ENCODE peak calls at places on chromosomes 3 and 15, in five cellular contexts. One of them, this sample, is unnamed.

GRCh38 chr15:58865420-58865880 is 68.0 kb downstream of the SLTM start:
- DNase-seq in spleen: no peak
- DNase-seq in GM12891: peak
- DNase-seq in mesothelial cell of epicardium: no peak
- DNase-seq in activated gamma-delta T cell treated with anti-CD3 and anti-CD28 coated beads, Interleukin-2, amount 50 U/mL, for 16 hours: no peak
- DNase-seq in this sample: no peak

GRCh38 chr15:57832183-57832582 is 125.7 kb downstream of the POLR2M start:
- DNase-seq in spleen: no peak
- DNase-seq in GM12891: no peak
- DNase-seq in mesothelial cell of epicardium: no peak
- DNase-seq in activated gamma-delta T cell treated with anti-CD3 and anti-CD28 coated beads, Interleukin-2, amount 50 U/mL, for 16 hours: no peak
- DNase-seq in this sample: no peak

GRCh38 chr15:89400121-89400996 is 65.7 kb upstream of the POLG start:
- DNase-seq in mesothelial cell of epicardium: no peak
- DNase-seq in spleen: peak
- DNase-seq in activated gamma-delta T cell treated with anti-CD3 and anti-CD28 coated beads, Interleukin-2, amount 50 U/mL, for 16 hours: no peak
- DNase-seq in GM12891: no peak
- DNase-seq in this sample: no peak

GRCh38 chr3:8660781-8661180 is 16.2 kb upstream of the SSUH2 start:
- DNase-seq in GM12891: no peak
- DNase-seq in mesothelial cell of epicardium: no peak
- DNase-seq in activated gamma-delta T cell treated with anti-CD3 and anti-CD28 coated beads, Interleukin-2, amount 50 U/mL, for 16 hours: no peak
- DNase-seq in spleen: peak
- DNase-seq in this sample: no peak

GRCh38 chr3:44467241-44467640 is 10.2 kb downstream of the ZNF445 start:
- DNase-seq in GM12891: no peak
- DNase-seq in mesothelial cell of epicardium: no peak
- DNase-seq in activated gamma-delta T cell treated with anti-CD3 and anti-CD28 coated beads, Interleukin-2, amount 50 U/mL, for 16 hours: no peak
- DNase-seq in spleen: no peak
- DNase-seq in this sample: no peak

GRCh38 chr3:34956511-34956910 is 682.8 kb upstream of the ARPP21 start:
- DNase-seq in GM12891: no peak
- DNase-seq in spleen: no peak
- DNase-seq in mesothelial cell of epicardium: no peak
- DNase-seq in activated gamma-delta T cell treated with anti-CD3 and anti-CD28 coated beads, Interleukin-2, amount 50 U/mL, for 16 hours: no peak
- DNase-seq in this sample: no peak

GRCh38 chr3:113035387-113035982 is 44.7 kb downstream of the GTPBP8 start:
- DNase-seq in activated gamma-delta T cell treated with anti-CD3 and anti-CD28 coated beads, Interleukin-2, amount 50 U/mL, for 16 hours: peak
- DNase-seq in spleen: no peak
- DNase-seq in mesothelial cell of epicardium: no peak
- DNase-seq in GM12891: peak
- DNase-seq in this sample: peak

GRCh38 chr15:64224508-64224907 is 61.7 kb upstream of the PPIB start:
- DNase-seq in activated gamma-delta T cell treated with anti-CD3 and anti-CD28 coated beads, Interleukin-2, amount 50 U/mL, for 16 hours: no peak
- DNase-seq in spleen: no peak
- DNase-seq in GM12891: no peak
- DNase-seq in mesothelial cell of epicardium: no peak
- DNase-seq in this sample: no peak

GRCh38 chr15:69172854-69173253 is 12.4 kb downstream of the GLCE start:
- DNase-seq in GM12891: no peak
- DNase-seq in mesothelial cell of epicardium: no peak
- DNase-seq in spleen: no peak
- DNase-seq in activated gamma-delta T cell treated with anti-CD3 and anti-CD28 coated beads, Interleukin-2, amount 50 U/mL, for 16 hours: no peak
- DNase-seq in this sample: no peak

GRCh38 chr3:59286791-59287531 is 237.1 kb upstream of the CFAP20DC start:
- DNase-seq in activated gamma-delta T cell treated with anti-CD3 and anti-CD28 coated beads, Interleukin-2, amount 50 U/mL, for 16 hours: no peak
- DNase-seq in GM12891: no peak
- DNase-seq in mesothelial cell of epicardium: no peak
- DNase-seq in spleen: no peak
- DNase-seq in this sample: no peak

GRCh38 chr3:126850370-126851085 is 132.4 kb upstream of the PLXNA1 start:
- DNase-seq in GM12891: no peak
- DNase-seq in spleen: peak
- DNase-seq in activated gamma-delta T cell treated with anti-CD3 and anti-CD28 coated beads, Interleukin-2, amount 50 U/mL, for 16 hours: no peak
- DNase-seq in mesothelial cell of epicardium: peak
- DNase-seq in this sample: peak

GRCh38 chr15:80461370-80462060 is 57.3 kb downstream of the ARNT2 start:
- DNase-seq in activated gamma-delta T cell treated with anti-CD3 and anti-CD28 coated beads, Interleukin-2, amount 50 U/mL, for 16 hours: no peak
- DNase-seq in spleen: no peak
- DNase-seq in mesothelial cell of epicardium: no peak
- DNase-seq in GM12891: no peak
- DNase-seq in this sample: no peak

GRCh38 chr3:183490211-183490601 is 61.8 kb upstream of the MCF2L2 start:
- DNase-seq in activated gamma-delta T cell treated with anti-CD3 and anti-CD28 coated beads, Interleukin-2, amount 50 U/mL, for 16 hours: no peak
- DNase-seq in GM12891: no peak
- DNase-seq in mesothelial cell of epicardium: no peak
- DNase-seq in spleen: no peak
- DNase-seq in this sample: no peak

GRCh38 chr15:66901336-66902100 is 163.9 kb upstream of the SMAD3 start:
- DNase-seq in GM12891: no peak
- DNase-seq in spleen: no peak
- DNase-seq in mesothelial cell of epicardium: no peak
- DNase-seq in activated gamma-delta T cell treated with anti-CD3 and anti-CD28 coated beads, Interleukin-2, amount 50 U/mL, for 16 hours: no peak
- DNase-seq in this sample: no peak

GRCh38 chr15:48433226-48433886 is 102.1 kb downstream of the DUT start:
- DNase-seq in spleen: no peak
- DNase-seq in mesothelial cell of epicardium: no peak
- DNase-seq in GM12891: no peak
- DNase-seq in activated gamma-delta T cell treated with anti-CD3 and anti-CD28 coated beads, Interleukin-2, amount 50 U/mL, for 16 hours: no peak
- DNase-seq in this sample: no peak

GRCh38 chr3:171552525-171552924 is 92.3 kb upstream of the TNIK start:
- DNase-seq in activated gamma-delta T cell treated with anti-CD3 and anti-CD28 coated beads, Interleukin-2, amount 50 U/mL, for 16 hours: no peak
- DNase-seq in mesothelial cell of epicardium: no peak
- DNase-seq in spleen: no peak
- DNase-seq in GM12891: no peak
- DNase-seq in this sample: no peak

GRCh38 chr3:5162102-5162501 is 25.4 kb upstream of the EDEM1 start:
- DNase-seq in activated gamma-delta T cell treated with anti-CD3 and anti-CD28 coated beads, Interleukin-2, amount 50 U/mL, for 16 hours: no peak
- DNase-seq in spleen: no peak
- DNase-seq in mesothelial cell of epicardium: no peak
- DNase-seq in GM12891: no peak
- DNase-seq in this sample: no peak

GRCh38 chr3:56219894-56220805 is 248.1 kb downstream of the ERC2 start:
- DNase-seq in activated gamma-delta T cell treated with anti-CD3 and anti-CD28 coated beads, Interleukin-2, amount 50 U/mL, for 16 hours: no peak
- DNase-seq in spleen: no peak
- DNase-seq in mesothelial cell of epicardium: no peak
- DNase-seq in GM12891: no peak
- DNase-seq in this sample: no peak

GRCh38 chr3:197300361-197300760 is 1.9 kb upstream of the DLG1 start:
- DNase-seq in mesothelial cell of epicardium: no peak
- DNase-seq in GM12891: no peak
- DNase-seq in activated gamma-delta T cell treated with anti-CD3 and anti-CD28 coated beads, Interleukin-2, amount 50 U/mL, for 16 hours: no peak
- DNase-seq in spleen: no peak
- DNase-seq in this sample: no peak

GRCh38 chr3:151787626-151788025 is 26.3 kb upstream of the AADAC start:
- DNase-seq in activated gamma-delta T cell treated with anti-CD3 and anti-CD28 coated beads, Interleukin-2, amount 50 U/mL, for 16 hours: no peak
- DNase-seq in GM12891: no peak
- DNase-seq in spleen: no peak
- DNase-seq in mesothelial cell of epicardium: no peak
- DNase-seq in this sample: no peak

GRCh38 chr3:187736418-187736871 is 8.8 kb downstream of the BCL6 start:
- DNase-seq in activated gamma-delta T cell treated with anti-CD3 and anti-CD28 coated beads, Interleukin-2, amount 50 U/mL, for 16 hours: no peak
- DNase-seq in GM12891: no peak
- DNase-seq in spleen: no peak
- DNase-seq in mesothelial cell of epicardium: no peak
- DNase-seq in this sample: no peak

GRCh38 chr15:101121511-101122090 is 130.2 kb downstream of the CHSY1 start:
- DNase-seq in GM12891: peak
- DNase-seq in mesothelial cell of epicardium: peak
- DNase-seq in activated gamma-delta T cell treated with anti-CD3 and anti-CD28 coated beads, Interleukin-2, amount 50 U/mL, for 16 hours: peak
- DNase-seq in spleen: peak
- DNase-seq in this sample: peak

GRCh38 chr3:40511031-40511718 is 5.3 kb downstream of the ZNF620 start:
- DNase-seq in activated gamma-delta T cell treated with anti-CD3 and anti-CD28 coated beads, Interleukin-2, amount 50 U/mL, for 16 hours: no peak
- DNase-seq in mesothelial cell of epicardium: no peak
- DNase-seq in spleen: no peak
- DNase-seq in GM12891: no peak
- DNase-seq in this sample: no peak

GRCh38 chr3:78879516-78879860 is 888.3 kb downstream of the ROBO1 start:
- DNase-seq in spleen: no peak
- DNase-seq in activated gamma-delta T cell treated with anti-CD3 and anti-CD28 coated beads, Interleukin-2, amount 50 U/mL, for 16 hours: no peak
- DNase-seq in mesothelial cell of epicardium: no peak
- DNase-seq in GM12891: no peak
- DNase-seq in this sample: no peak

GRCh38 chr3:67423722-67424121 is 230.7 kb downstream of the SUCLG2 start:
- DNase-seq in activated gamma-delta T cell treated with anti-CD3 and anti-CD28 coated beads, Interleukin-2, amount 50 U/mL, for 16 hours: no peak
- DNase-seq in mesothelial cell of epicardium: no peak
- DNase-seq in GM12891: no peak
- DNase-seq in spleen: no peak
- DNase-seq in this sample: no peak

GRCh38 chr3:13141991-13142412 is 68.8 kb upstream of the IQSEC1 start:
- DNase-seq in GM12891: no peak
- DNase-seq in activated gamma-delta T cell treated with anti-CD3 and anti-CD28 coated beads, Interleukin-2, amount 50 U/mL, for 16 hours: no peak
- DNase-seq in spleen: peak
- DNase-seq in mesothelial cell of epicardium: peak
- DNase-seq in this sample: peak

GRCh38 chr15:74364936-74365618 is 2.4 kb downstream of the CYP11A1 start:
- DNase-seq in GM12891: no peak
- DNase-seq in spleen: no peak
- DNase-seq in mesothelial cell of epicardium: no peak
- DNase-seq in activated gamma-delta T cell treated with anti-CD3 and anti-CD28 coated beads, Interleukin-2, amount 50 U/mL, for 16 hours: no peak
- DNase-seq in this sample: no peak

GRCh38 chr3:8443829-8444791 is 57.5 kb upstream of the LMCD1 start:
- DNase-seq in GM12891: no peak
- DNase-seq in activated gamma-delta T cell treated with anti-CD3 and anti-CD28 coated beads, Interleukin-2, amount 50 U/mL, for 16 hours: no peak
- DNase-seq in mesothelial cell of epicardium: peak
- DNase-seq in spleen: peak
- DNase-seq in this sample: peak

GRCh38 chr3:150697646-150698045 is 6.1 kb downstream of the ERICH6 start:
- DNase-seq in activated gamma-delta T cell treated with anti-CD3 and anti-CD28 coated beads, Interleukin-2, amount 50 U/mL, for 16 hours: no peak
- DNase-seq in spleen: no peak
- DNase-seq in GM12891: no peak
- DNase-seq in mesothelial cell of epicardium: no peak
- DNase-seq in this sample: no peak

GRCh38 chr15:31136016-31136415 is 34.5 kb upstream of the TRPM1 start:
- DNase-seq in activated gamma-delta T cell treated with anti-CD3 and anti-CD28 coated beads, Interleukin-2, amount 50 U/mL, for 16 hours: no peak
- DNase-seq in spleen: no peak
- DNase-seq in GM12891: no peak
- DNase-seq in mesothelial cell of epicardium: peak
- DNase-seq in this sample: no peak

GRCh38 chr3:110344897-110345767 is 726.5 kb upstream of the NECTIN3 start:
- DNase-seq in GM12891: no peak
- DNase-seq in mesothelial cell of epicardium: no peak
- DNase-seq in activated gamma-delta T cell treated with anti-CD3 and anti-CD28 coated beads, Interleukin-2, amount 50 U/mL, for 16 hours: no peak
- DNase-seq in spleen: no peak
- DNase-seq in this sample: no peak

GRCh38 chr3:185631508-185632206 is 45.6 kb downstream of the SENP2 start:
- DNase-seq in activated gamma-delta T cell treated with anti-CD3 and anti-CD28 coated beads, Interleukin-2, amount 50 U/mL, for 16 hours: no peak
- DNase-seq in mesothelial cell of epicardium: no peak
- DNase-seq in GM12891: no peak
- DNase-seq in spleen: no peak
- DNase-seq in this sample: no peak

GRCh38 chr3:116905805-116906204 is 196.2 kb downstream of the TUSC7 start:
- DNase-seq in spleen: no peak
- DNase-seq in activated gamma-delta T cell treated with anti-CD3 and anti-CD28 coated beads, Interleukin-2, amount 50 U/mL, for 16 hours: no peak
- DNase-seq in GM12891: no peak
- DNase-seq in mesothelial cell of epicardium: no peak
- DNase-seq in this sample: no peak